ENCODE peak calls at places on chromosomes 12 and 14, in nine cellular contexts. N is suprapubic skin, Y is stomach, Q is HCT116, X is H1, Z is transverse colon, D is K562, A is breast epithelium, H is prostate gland. K is an unnamed sample.

GRCh38 chr14:61420326-61420725 is 98.9 kb downstream of the PRKCH start:
- DNase-seq in N (no peak), Y (no peak), Q (peak; percentile 6), X (peak; percentile 31), Z (no peak), D (no peak), A (no peak), H (peak; percentile 28), K (no peak)

GRCh38 chr12:71562681-71563595 is 100.7 kb downstream of the ZFC3H1 start:
- DNase-seq in N (no peak), Y (no peak), Q (no peak), X (no peak), Z (no peak), D (no peak), A (no peak), H (no peak), K (no peak)

GRCh38 chr14:39212034-39212433 is 21.7 kb upstream of the MIA2 start:
- DNase-seq in N (no peak), Y (no peak), Q (no peak), X (no peak), Z (no peak), D (no peak), A (no peak), H (no peak), K (no peak)

GRCh38 chr12:93784339-93785086 is 107.3 kb downstream of the CRADD start:
- DNase-seq in N (no peak), Y (no peak), Q (peak; percentile 41), X (no peak), Z (peak; percentile 48), D (no peak), A (peak; percentile 80), H (peak; percentile 90), K (no peak)

GRCh38 chr12:57031228-57031670 is 14.9 kb upstream of the TAC3 start:
- DNase-seq in N (no peak), Y (no peak), Q (peak; percentile 18), X (no peak), Z (no peak), D (no peak), A (no peak), H (peak; percentile 14), K (no peak)

GRCh38 chr12:94875525-94875924 is 128.0 kb downstream of the NDUFA12 start:
- DNase-seq in N (no peak), Y (no peak), Q (peak; percentile 65), X (no peak), Z (no peak), D (no peak), A (no peak), H (peak; percentile 28), K (peak; percentile 32)

GRCh38 chr14:53608369-53608768 is 348.3 kb downstream of the BMP4 start:
- DNase-seq in N (no peak), Y (peak; percentile 47), Q (peak; percentile 74), X (no peak), Z (peak; percentile 64), D (no peak), A (no peak), H (no peak), K (no peak)

GRCh38 chr12:88764781-88765470 is 184.7 kb upstream of the KITLG start:
- DNase-seq in N (no peak), Y (no peak), Q (no peak), X (no peak), Z (no peak), D (no peak), A (no peak), H (no peak), K (no peak)

GRCh38 chr12:3069714-3070113 is 7.5 kb upstream of the TSPAN9 start:
- DNase-seq in N (no peak), Y (no peak), Q (no peak), X (no peak), Z (no peak), D (no peak), A (no peak), H (peak; percentile 32), K (no peak)

GRCh38 chr12:93780115-93780641 is 103.0 kb downstream of the CRADD start:
- DNase-seq in N (no peak), Y (no peak), Q (no peak), X (no peak), Z (no peak), D (no peak), A (no peak), H (no peak), K (no peak)

GRCh38 chr12:95646781-95647184 is 95.5 kb upstream of the USP44 start:
- DNase-seq in N (no peak), Y (no peak), Q (no peak), X (no peak), Z (no peak), D (no peak), A (no peak), H (no peak), K (no peak)

GRCh38 chr14:68476212-68476964 is 316.5 kb downstream of the ZFP36L1 start:
- DNase-seq in N (no peak), Y (no peak), Q (no peak), X (no peak), Z (peak; percentile 35), D (no peak), A (peak; percentile 49), H (no peak), K (no peak)

GRCh38 chr14:81273961-81274360 is 53.2 kb upstream of the GTF2A1 start:
- DNase-seq in N (no peak), Y (no peak), Q (no peak), X (no peak), Z (no peak), D (no peak), A (no peak), H (no peak), K (no peak)

GRCh38 chr12:124919646-124920352 is 5.3 kb upstream of the UBC start:
- DNase-seq in N (no peak), Y (no peak), Q (no peak), X (no peak), Z (no peak), D (no peak), A (no peak), H (no peak), K (no peak)

GRCh38 chr14:89327771-89328212 is 89.2 kb downstream of the FOXN3 start:
- DNase-seq in N (no peak), Y (no peak), Q (no peak), X (no peak), Z (no peak), D (no peak), A (no peak), H (no peak), K (no peak)

GRCh38 chr12:79251356-79251755 is 386.8 kb downstream of the SYT1 start:
- DNase-seq in N (no peak), Y (no peak), Q (no peak), X (no peak), Z (no peak), D (no peak), A (no peak), H (no peak), K (no peak)

GRCh38 chr14:59055439-59056045 is 132.9 kb upstream of the DAAM1 start:
- DNase-seq in N (no peak), Y (peak; percentile 26), Q (peak; percentile 13), X (no peak), Z (peak; percentile 17), D (peak; percentile 12), A (peak; percentile 20), H (peak; percentile 16), K (no peak)

GRCh38 chr12:133180669-133181068 is 626 bp upstream of the ZNF268 start:
- DNase-seq in N (no peak), Y (no peak), Q (no peak), X (no peak), Z (no peak), D (no peak), A (no peak), H (no peak), K (no peak)

GRCh38 chr12:133181238-133181959 is at the start of gene ZNF268:
- DNase-seq in N (peak; percentile 92), Y (peak; percentile 94), Q (peak; percentile 85), X (peak; percentile 91), Z (peak; percentile 94), D (peak; percentile 96), A (peak; percentile 77), H (peak; percentile 82), K (peak; percentile 83)
- TF ChIP-seq POLR2A in N (no peak), Y (no peak), Q (no peak), X (peak; percentile 85), Z (peak; percentile 55), D (peak; percentile 84), A (no peak), H (no peak), K (peak; percentile 74)

DNA sequence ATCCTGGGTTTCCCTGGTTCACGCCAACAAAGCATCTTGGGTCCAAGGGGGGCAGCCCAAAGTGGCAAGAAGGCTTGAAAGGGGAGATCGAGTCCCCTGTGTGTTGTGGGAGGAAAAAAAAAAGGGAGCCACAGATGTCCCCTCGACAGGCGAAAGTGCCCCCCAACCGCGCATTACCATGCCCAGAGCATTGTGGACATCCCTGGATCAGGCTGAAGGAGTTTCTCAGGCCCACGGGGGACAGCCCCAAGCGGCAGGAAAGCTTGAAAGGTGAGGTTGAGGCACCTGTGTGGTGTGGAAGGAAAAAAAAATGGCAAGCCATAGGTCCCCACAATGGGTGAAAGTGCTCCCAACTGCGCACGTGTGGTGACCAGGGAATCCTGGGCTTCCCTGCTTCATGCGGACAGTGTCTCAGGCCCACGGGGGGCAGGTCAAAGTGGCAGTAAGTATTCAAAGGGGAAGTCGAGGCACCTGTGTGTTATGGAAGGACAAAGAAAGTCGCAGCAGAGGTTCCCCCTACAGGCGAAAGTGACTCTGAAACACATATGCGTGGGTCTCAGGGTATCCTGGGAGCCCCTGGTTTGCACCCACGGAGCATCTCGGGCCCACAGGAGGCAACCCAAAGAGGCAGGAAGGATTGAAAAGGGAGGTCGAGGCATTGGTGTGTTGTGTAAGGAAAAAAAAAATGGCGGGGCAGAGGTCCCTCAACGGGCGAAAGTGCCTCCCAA is 580.1 kb downstream of the ALG10 start:
- DNase-seq in N (peak; percentile 48), Y (no peak), Q (no peak), X (no peak), Z (no peak), D (no peak), A (no peak), H (no peak), K (no peak)
- TF ChIP-seq POLR2AphosphoS5 in N (no peak), Y (no peak), Q (no peak), X (no peak), Z (no peak), D (no peak), A (no peak), H (no peak), K (no peak)

GRCh38 chr12:121888478-121889266 is at the start of gene PSMD9:
- DNase-seq in N (peak; percentile 99), Y (peak; percentile 99), Q (peak; percentile 98), X (peak; percentile 94), Z (peak; percentile 99), D (peak; percentile 97), A (peak; percentile 95), H (peak; percentile 95), K (peak; percentile 92)
- TF ChIP-seq POLR2A in N (peak; percentile 47), Y (peak; percentile 9), Q (peak; percentile 35), X (no peak), Z (peak; percentile 86), D (peak; percentile 94), A (peak; percentile 25), H (peak; percentile 75), K (peak; percentile 90)

DNA sequence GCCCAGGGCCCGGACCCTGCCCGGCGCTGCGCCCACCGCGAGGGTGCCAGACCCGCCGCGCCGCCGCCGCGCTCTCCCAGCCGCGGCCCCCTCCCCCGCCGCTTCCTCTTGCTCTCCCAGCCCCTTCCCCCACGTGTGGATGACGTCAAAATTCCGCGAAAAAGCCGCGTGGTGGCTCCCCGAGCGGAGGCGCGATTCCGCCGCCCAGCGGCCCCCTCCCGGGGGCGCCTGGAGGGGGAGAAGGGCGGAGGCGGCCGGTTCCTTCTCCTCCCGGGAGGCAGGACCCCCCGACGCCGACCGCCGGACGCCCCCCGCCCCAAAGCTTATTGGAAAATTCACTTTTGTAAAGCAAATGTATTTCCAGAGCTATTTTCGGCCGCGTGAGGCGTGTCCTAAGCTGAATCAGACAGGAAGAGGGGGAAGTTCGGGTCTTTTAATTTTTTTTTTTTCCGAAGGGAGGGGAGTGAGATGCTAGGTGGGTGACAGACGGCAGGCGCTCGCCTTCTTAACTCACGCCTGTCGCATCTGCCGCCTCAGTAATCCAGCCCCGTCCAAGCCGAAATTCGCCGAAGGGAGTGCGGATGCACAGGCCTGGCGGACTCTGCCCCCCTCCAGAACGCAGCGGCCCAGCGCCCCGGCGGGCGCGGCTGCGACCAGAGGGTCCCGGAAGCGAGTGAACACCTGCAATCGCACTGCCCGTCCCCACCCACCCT is 4.1 kb upstream of the CCND2 start:
- DNase-seq in N (no peak), Y (peak; percentile 68), Q (no peak), X (no peak), Z (peak; percentile 89), D (peak; percentile 68), A (peak; percentile 67), H (no peak), K (no peak)
- TF ChIP-seq POLR2AphosphoS5 in N (no peak), Y (peak; percentile 57), Q (no peak), X (no peak), Z (peak; percentile 73), D (no peak), A (peak; percentile 47), H (peak; percentile 17), K (no peak)